ENCODE peak calls at places on chromosomes 3 and 15, in nine cellular contexts. A is colonic mucosa; B is NCI-H748 treated with DMSO at 0.1 percent for 48 hours; Q is activated T-helper 1 cell treated with anti-CD3 and anti-CD28 coated beads, Interleukin-2, amount 50 U/mL, for 16 hours; W is HTR-8/SVneo; G is right cardiac atrium; L is anterior cingulate cortex; H is uterus; U is lower lobe of right lung. F is an unnamed sample.

GRCh38 chr3:38970851-38971638 is 80.7 kb downstream of the SCN11A start:
- DNase-seq in A (no peak), B (no peak), Q (no peak), W (no peak), G (no peak), L (no peak), H (no peak), U (no peak), F (no peak)

GRCh38 chr15:48358229-48358641 is 27.0 kb downstream of the DUT start:
- DNase-seq in A (no peak), B (peak), Q (no peak), W (no peak), G (no peak), L (no peak), H (no peak), U (no peak), F (peak)

GRCh38 chr15:95563634-95564033 is 766.9 kb upstream of the NR2F2 start:
- DNase-seq in A (no peak), B (no peak), Q (no peak), W (no peak), G (no peak), L (no peak), H (no peak), U (no peak), F (no peak)

GRCh38 chr3:189710620-189711388 is 79.6 kb downstream of the TP63 start:
- DNase-seq in A (peak), B (no peak), Q (no peak), W (peak), G (no peak), L (no peak), H (peak), U (no peak), F (peak)

GRCh38 chr3:115388166-115388565 is 235.1 kb upstream of the GAP43 start:
- DNase-seq in A (no peak), B (no peak), Q (no peak), W (no peak), G (no peak), L (no peak), H (peak), U (no peak), F (no peak)

GRCh38 chr3:125072749-125073404 is 17.1 kb upstream of the HEG1 start:
- DNase-seq in A (no peak), B (no peak), Q (no peak), W (no peak), G (no peak), L (no peak), H (no peak), U (no peak), F (no peak)

GRCh38 chr3:196210673-196211556 is at the start of gene ZDHHC19:
- DNase-seq in A (no peak), B (no peak), Q (no peak), W (no peak), G (peak), L (no peak), H (no peak), U (no peak), F (peak)

GRCh38 chr3:42477696-42478095 is 24.7 kb upstream of the VIPR1 start:
- DNase-seq in A (no peak), B (no peak), Q (no peak), W (no peak), G (no peak), L (no peak), H (no peak), U (no peak), F (no peak)

GRCh38 chr15:82263350-82263749 is 732 bp downstream of the SAXO2 start:
- DNase-seq in A (peak), B (peak), Q (no peak), W (no peak), G (no peak), L (no peak), H (no peak), U (no peak), F (peak)

GRCh38 chr3:197942956-197943556 is 6.9 kb upstream of the RPL35A start:
- DNase-seq in A (no peak), B (no peak), Q (no peak), W (peak), G (no peak), L (no peak), H (no peak), U (no peak), F (peak)

GRCh38 chr15:41241251-41241964 is 10.3 kb downstream of the CHP1 start:
- DNase-seq in A (peak), B (peak), Q (no peak), W (no peak), G (no peak), L (no peak), H (no peak), U (no peak), F (no peak)

GRCh38 chr15:78064544-78064943 is 13.0 kb downstream of the TBC1D2B start:
- DNase-seq in A (no peak), B (no peak), Q (no peak), W (no peak), G (no peak), L (no peak), H (no peak), U (no peak), F (no peak)

GRCh38 chr15:67144609-67145306 is 79.4 kb downstream of the SMAD3 start:
- DNase-seq in A (no peak), B (no peak), Q (no peak), W (no peak), G (peak), L (no peak), H (peak), U (no peak), F (peak)

F was measured in GM23338.